ENCODE peak calls at places on chromosome 16, in ten cellular contexts. B, D, I, U, L, V, G, N, C and W are unnamed samples.

GRCh38 chr16:28826141-28826540 is 3.3 kb downstream of the ATXN2L start:
- DNase-seq in B (no peak), D (no peak), I (peak), U (no peak), L (no peak), V (no peak), G (no peak), N (no peak), C (no peak), W (no peak)

GRCh38 chr16:3983081-3983520 is 102.6 kb upstream of the CREBBP start:
- DNase-seq in B (peak), D (no peak), I (peak), U (peak), L (peak), V (peak), G (peak), N (no peak), C (peak), W (peak)

GRCh38 chr16:25966172-25967097 is 274.7 kb downstream of the HS3ST4 start:
- DNase-seq in B (no peak), D (no peak), I (no peak), U (no peak), L (no peak), V (no peak), G (peak), N (no peak), C (no peak), W (no peak)

GRCh38 chr16:85423631-85424030 is 189.5 kb upstream of the GSE1 start:
- DNase-seq in B (no peak), D (peak), I (no peak), U (no peak), L (no peak), V (no peak), G (no peak), N (no peak), C (no peak), W (no peak)

GRCh38 chr16:57260294-57260929 is 15.4 kb downstream of the ARL2BP start:
- DNase-seq in B (no peak), D (no peak), I (no peak), U (peak), L (peak), V (peak), G (peak), N (no peak), C (peak), W (no peak)

GRCh38 chr16:72921620-72922019 is 126.3 kb downstream of the ZFHX3 start:
- DNase-seq in B (no peak), D (no peak), I (no peak), U (no peak), L (peak), V (no peak), G (no peak), N (no peak), C (peak), W (no peak)

GRCh38 chr16:53052519-53053501 is at the start of gene CHD9NB:
- DNase-seq in B (peak), D (no peak), I (peak), U (no peak), L (peak), V (peak), G (peak), N (no peak), C (no peak), W (no peak)

GRCh38 chr16:13439766-13440165 is 480.2 kb upstream of the ERCC4 start:
- DNase-seq in B (no peak), D (no peak), I (no peak), U (no peak), L (no peak), V (no peak), G (no peak), N (no peak), C (no peak), W (no peak)

GRCh38 chr16:75921281-75921680 is 195.0 kb upstream of the CPHXL start:
- DNase-seq in B (no peak), D (no peak), I (no peak), U (no peak), L (no peak), V (no peak), G (no peak), N (no peak), C (no peak), W (no peak)

GRCh38 chr16:51155199-51155607 is 4.1 kb upstream of the SALL1 start:
- DNase-seq in B (no peak), D (no peak), I (no peak), U (no peak), L (peak), V (no peak), G (no peak), N (no peak), C (peak), W (no peak)

GRCh38 chr16:49608095-49608494 is 234.5 kb downstream of the C16orf78 start:
- DNase-seq in B (no peak), D (no peak), I (no peak), U (no peak), L (no peak), V (no peak), G (no peak), N (peak), C (no peak), W (no peak)

GRCh38 chr16:84879569-84880487 is 60.0 kb downstream of the CRISPLD2 start:
- DNase-seq in B (no peak), D (no peak), I (peak), U (no peak), L (peak), V (no peak), G (no peak), N (no peak), C (no peak), W (no peak)

GRCh38 chr16:1287982-1288670 is 21.3 kb upstream of the UBE2I start:
- DNase-seq in B (no peak), D (no peak), I (no peak), U (no peak), L (no peak), V (no peak), G (no peak), N (no peak), C (no peak), W (no peak)

GRCh38 chr16:30666681-30667080 is 8.4 kb downstream of the FBRS start:
- DNase-seq in B (no peak), D (no peak), I (no peak), U (no peak), L (no peak), V (no peak), G (no peak), N (no peak), C (no peak), W (no peak)

GRCh38 chr16:117381-118365 is 20.8 kb downstream of the NPRL3 start:
- DNase-seq in B (peak), D (peak), I (peak), U (no peak), L (peak), V (peak), G (peak), N (no peak), C (peak), W (peak)

GRCh38 chr16:85645021-85645589 is 32.0 kb downstream of the GSE1 start:
- DNase-seq in B (peak), D (no peak), I (no peak), U (no peak), L (no peak), V (no peak), G (no peak), N (no peak), C (no peak), W (no peak)

GRCh38 chr16:86836503-86837125 is 258.3 kb downstream of the FOXL1 start:
- DNase-seq in B (no peak), D (no peak), I (no peak), U (no peak), L (peak), V (no peak), G (no peak), N (no peak), C (no peak), W (no peak)

GRCh38 chr16:68200120-68200783 is 35.7 kb downstream of the ESRP2 start:
- DNase-seq in B (no peak), D (no peak), I (peak), U (no peak), L (peak), V (no peak), G (peak), N (no peak), C (no peak), W (no peak)

GRCh38 chr16:28499854-28500253 is 5.4 kb downstream of the APOBR start:
- DNase-seq in B (no peak), D (no peak), I (no peak), U (no peak), L (no peak), V (no peak), G (no peak), N (no peak), C (no peak), W (no peak)

GRCh38 chr16:17784073-17784472 is 313.3 kb upstream of the XYLT1 start:
- DNase-seq in B (no peak), D (no peak), I (peak), U (no peak), L (peak), V (no peak), G (no peak), N (no peak), C (peak), W (no peak)

GRCh38 chr16:87628940-87629339 is 26.6 kb downstream of the JPH3 start:
- DNase-seq in B (no peak), D (no peak), I (peak), U (no peak), L (peak), V (no peak), G (no peak), N (no peak), C (no peak), W (no peak)

GRCh38 chr16:58733248-58733670 is 857 bp downstream of the GOT2 start:
- DNase-seq in B (no peak), D (no peak), I (no peak), U (no peak), L (peak), V (no peak), G (no peak), N (no peak), C (no peak), W (no peak)

GRCh38 chr16:89365044-89365467 is 125.3 kb downstream of the ANKRD11 start:
- DNase-seq in B (no peak), D (no peak), I (no peak), U (no peak), L (peak), V (no peak), G (peak), N (no peak), C (no peak), W (no peak)

GRCh38 chr16:23374721-23375120 is 72.6 kb downstream of the SCNN1B start:
- DNase-seq in B (peak), D (no peak), I (no peak), U (peak), L (no peak), V (no peak), G (no peak), N (no peak), C (no peak), W (no peak)

GRCh38 chr16:4351880-4352279 is 759 bp upstream of the PAM16 start:
- DNase-seq in B (no peak), D (no peak), I (no peak), U (no peak), L (no peak), V (no peak), G (no peak), N (no peak), C (no peak), W (no peak)

GRCh38 chr16:81190667-81191066 is 47.8 kb upstream of the BCO1 start:
- DNase-seq in B (no peak), D (no peak), I (peak), U (no peak), L (peak), V (no peak), G (no peak), N (no peak), C (no peak), W (no peak)

GRCh38 chr16:84950906-84951305 is 60.4 kb downstream of the ZDHHC7 start:
- DNase-seq in B (no peak), D (no peak), I (peak), U (no peak), L (no peak), V (no peak), G (no peak), N (no peak), C (peak), W (no peak)

DNA sequence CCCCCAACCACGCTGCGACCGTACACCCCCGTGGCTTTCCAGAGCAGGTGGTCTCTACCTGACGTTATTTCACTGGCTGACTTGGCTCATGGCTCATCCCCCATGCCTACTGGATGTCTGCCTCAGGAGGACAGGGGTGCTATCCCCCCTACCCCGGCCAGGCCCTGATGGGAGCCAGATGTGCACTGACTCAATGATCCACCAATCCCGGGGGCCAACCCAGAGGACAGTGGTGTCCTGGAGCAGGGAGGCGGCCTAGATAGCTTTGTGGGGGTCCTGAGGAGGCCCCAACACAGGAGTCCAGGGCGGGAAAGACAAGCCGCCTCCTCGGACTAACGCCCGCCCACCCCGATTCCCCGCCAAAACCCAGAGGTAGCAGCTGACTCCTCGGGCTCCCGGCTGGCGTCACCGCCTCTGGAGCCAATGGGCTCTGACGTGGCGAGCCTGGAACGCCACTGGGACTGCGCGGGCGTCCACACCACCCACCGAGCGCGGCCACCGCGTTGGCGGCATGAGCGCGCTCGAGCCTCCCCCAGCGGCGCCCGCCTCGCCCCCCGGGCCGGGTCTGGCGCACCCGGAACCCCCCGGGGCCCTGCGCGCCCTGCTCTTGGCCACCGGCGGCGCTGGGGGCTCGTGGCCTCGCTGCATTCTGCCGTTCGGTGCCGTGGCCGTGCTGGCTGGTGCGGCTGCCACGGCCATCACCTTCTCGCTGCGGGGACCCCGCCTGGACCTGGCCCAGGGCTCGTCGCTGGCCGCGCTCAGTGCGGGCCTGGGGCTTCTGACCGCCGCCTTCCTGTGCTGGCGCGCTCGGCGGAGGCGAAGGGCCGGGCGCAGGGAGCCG is 3.6 kb upstream of the NTN3 start:
- DNase-seq in B (peak), D (no peak), I (peak), U (peak), L (peak), V (peak), G (peak), N (no peak), C (peak), W (no peak)
- TF ChIP-seq CTCF in B (no peak), D (no peak), I (no peak), U (no peak), L (no peak), V (no peak), G (peak), N (no peak), C (peak), W (no peak)

DNA sequence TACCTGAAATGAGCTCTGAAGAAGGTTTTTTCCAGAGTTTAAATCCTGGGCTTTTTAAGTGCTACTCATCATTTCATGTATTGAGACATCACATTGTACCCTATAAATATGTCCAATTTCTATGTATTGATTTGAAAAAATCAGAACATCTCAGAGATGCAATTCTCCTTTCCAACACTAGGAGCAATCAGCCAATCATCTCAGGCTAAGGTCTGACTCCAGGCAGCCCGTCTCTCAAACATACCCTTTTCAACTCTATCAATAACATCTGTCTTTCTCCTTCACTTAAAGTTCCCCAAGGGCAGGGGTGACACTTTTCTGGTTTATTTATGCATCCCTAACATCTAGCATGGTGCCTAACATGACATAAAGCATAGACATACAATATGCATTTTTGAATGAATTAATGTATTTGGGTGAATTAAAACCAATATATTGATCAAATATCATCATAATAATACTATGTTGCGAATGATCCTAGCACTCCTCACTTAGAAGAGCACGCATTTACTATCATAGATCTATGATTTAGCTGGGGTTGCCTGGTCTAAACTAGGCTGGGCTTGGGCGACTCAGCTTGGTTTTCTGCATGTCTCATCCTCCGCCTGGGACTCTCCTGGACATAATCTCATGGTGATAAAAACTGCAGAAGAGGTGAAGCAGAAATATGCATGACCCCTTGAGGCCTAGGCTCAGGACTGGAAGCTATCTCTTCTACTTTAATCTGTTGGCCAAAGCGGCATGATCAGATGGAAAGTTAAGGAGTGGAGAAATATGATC is 5.2 kb upstream of the CDH11 start:
- DNase-seq in B (no peak), D (no peak), I (no peak), U (no peak), L (no peak), V (no peak), G (no peak), N (no peak), C (no peak), W (no peak)
- TF ChIP-seq CTCF in B (peak), D (no peak), I (no peak), U (no peak), L (peak), V (no peak), G (no peak), N (no peak), C (peak), W (peak)

DNA sequence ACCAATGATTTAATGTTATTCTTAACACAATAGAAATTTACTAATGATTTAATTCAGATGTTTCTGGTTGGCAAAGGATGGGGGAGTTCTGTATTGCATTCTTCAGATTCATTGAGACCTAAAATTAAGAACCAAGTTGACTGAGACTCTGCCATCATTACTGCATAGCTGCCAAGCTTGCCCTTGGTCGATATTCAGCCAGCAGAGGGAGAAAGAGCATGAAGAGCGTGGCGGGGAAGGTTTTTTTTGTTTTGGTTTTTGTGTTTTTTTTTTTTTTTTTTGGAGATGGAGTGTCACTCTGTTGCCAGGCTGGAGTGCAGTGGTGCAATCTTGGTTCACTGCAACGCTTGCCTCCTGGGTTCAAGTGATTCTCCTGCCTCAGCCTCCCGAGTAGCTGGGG is 659.4 kb upstream of the EEF2KMT start:
- DNase-seq in B (no peak), D (no peak), I (no peak), U (no peak), L (no peak), V (no peak), G (no peak), N (no peak), C (no peak), W (no peak)
- TF ChIP-seq CTCF in B (no peak), D (no peak), I (no peak), U (no peak), L (no peak), V (no peak), G (no peak), N (no peak), C (peak), W (no peak)

GRCh38 chr16:79264237-79265104 is 336.1 kb downstream of the MAF start:
- DNase-seq in B (no peak), D (no peak), I (no peak), U (no peak), L (no peak), V (no peak), G (no peak), N (no peak), C (no peak), W (no peak)
- TF ChIP-seq CTCF in B (no peak), D (no peak), I (no peak), U (no peak), L (no peak), V (no peak), G (no peak), N (no peak), C (no peak), W (no peak)